ENCODE peak calls at places on chromosomes 7 and 10, in eight cellular contexts. One of them, this sample, is unnamed.

GRCh38 chr10:27783660-27784059 is 38.0 kb upstream of the MKX start:
- DNase-seq in uterus: no peak
- DNase-seq in T-cell: peak
- DNase-seq in NCI-H345: no peak
- DNase-seq in osteocyte: no peak
- DNase-seq in foreskin fibroblast: peak
- DNase-seq in NCI-H460: peak
- DNase-seq in H7: peak
- DNase-seq in this sample: no peak

GRCh38 chr10:78231930-78232329 is 198.3 kb downstream of the RPS24 start:
- DNase-seq in NCI-H460: no peak
- DNase-seq in osteocyte: no peak
- DNase-seq in uterus: no peak
- DNase-seq in T-cell: no peak
- DNase-seq in H7: no peak
- DNase-seq in foreskin fibroblast: no peak
- DNase-seq in NCI-H345: no peak
- DNase-seq in this sample: no peak

GRCh38 chr10:124225468-124226270 is 132.3 kb upstream of the CHST15 start:
- DNase-seq in NCI-H345: no peak
- DNase-seq in uterus: no peak
- DNase-seq in T-cell: no peak
- DNase-seq in foreskin fibroblast: no peak
- DNase-seq in NCI-H460: no peak
- DNase-seq in osteocyte: no peak
- DNase-seq in H7: no peak
- DNase-seq in this sample: peak

GRCh38 chr7:136293272-136293671 is 316.1 kb upstream of the MTPN start:
- DNase-seq in osteocyte: no peak
- DNase-seq in NCI-H345: no peak
- DNase-seq in uterus: no peak
- DNase-seq in foreskin fibroblast: no peak
- DNase-seq in NCI-H460: no peak
- DNase-seq in T-cell: no peak
- DNase-seq in H7: no peak
- DNase-seq in this sample: no peak

GRCh38 chr7:259751-260405 is 30.1 kb upstream of the FOXL3 start:
- DNase-seq in osteocyte: no peak
- DNase-seq in H7: no peak
- DNase-seq in NCI-H460: no peak
- DNase-seq in NCI-H345: no peak
- DNase-seq in foreskin fibroblast: no peak
- DNase-seq in T-cell: no peak
- DNase-seq in uterus: no peak
- DNase-seq in this sample: no peak

GRCh38 chr7:135930565-135931423 is 46.4 kb downstream of the MTPN start:
- DNase-seq in foreskin fibroblast: peak
- DNase-seq in NCI-H460: no peak
- DNase-seq in osteocyte: no peak
- DNase-seq in T-cell: no peak
- DNase-seq in H7: no peak
- DNase-seq in uterus: no peak
- DNase-seq in NCI-H345: no peak
- DNase-seq in this sample: no peak

GRCh38 chr7:2820508-2820934 is 23.6 kb downstream of the GNA12 start:
- DNase-seq in NCI-H345: no peak
- DNase-seq in uterus: peak
- DNase-seq in NCI-H460: peak
- DNase-seq in H7: no peak
- DNase-seq in T-cell: no peak
- DNase-seq in foreskin fibroblast: peak
- DNase-seq in osteocyte: no peak
- DNase-seq in this sample: no peak

GRCh38 chr7:158023563-158024350 is 563.9 kb downstream of the PTPRN2 start:
- DNase-seq in NCI-H345: no peak
- DNase-seq in T-cell: no peak
- DNase-seq in NCI-H460: no peak
- DNase-seq in foreskin fibroblast: no peak
- DNase-seq in uterus: no peak
- DNase-seq in osteocyte: no peak
- DNase-seq in H7: no peak
- DNase-seq in this sample: no peak

GRCh38 chr10:46217749-46218453 is 68.9 kb upstream of the ANTXRL start:
- DNase-seq in foreskin fibroblast: no peak
- DNase-seq in T-cell: no peak
- DNase-seq in NCI-H345: no peak
- DNase-seq in osteocyte: no peak
- DNase-seq in uterus: no peak
- DNase-seq in NCI-H460: no peak
- DNase-seq in H7: peak
- DNase-seq in this sample: no peak

GRCh38 chr10:91743460-91743859 is 54.8 kb upstream of the TNKS2 start:
- DNase-seq in NCI-H345: no peak
- DNase-seq in H7: no peak
- DNase-seq in osteocyte: no peak
- DNase-seq in uterus: no peak
- DNase-seq in foreskin fibroblast: no peak
- DNase-seq in T-cell: no peak
- DNase-seq in NCI-H460: no peak
- DNase-seq in this sample: no peak

This sample was measured in naive thymus-derived CD8-positive, alpha-beta T cell.